ENCODE peak calls at places on chromosomes 3 and 15, in ten cellular contexts. X, P, W, V, S, Z, H, I, Y and O are unnamed samples.

GRCh38 chr3:123602325-123602724 is 17.5 kb upstream of the HACD2 start:
- DNase-seq in X (no peak), P (peak; percentile 94), W (no peak), V (peak; percentile 94), S (peak; percentile 87), Z (no peak), H (no peak), I (no peak), Y (peak; percentile 91), O (no peak)

GRCh38 chr3:63390831-63391230 is 112.7 kb downstream of the SYNPR start:
- DNase-seq in X (no peak), P (no peak), W (no peak), V (peak; percentile 63), S (no peak), Z (no peak), H (no peak), I (no peak), Y (no peak), O (no peak)

GRCh38 chr15:91128028-91128427 is 28.0 kb downstream of the SV2B start:
- DNase-seq in X (no peak), P (no peak), W (no peak), V (peak; percentile 1), S (no peak), Z (no peak), H (no peak), I (no peak), Y (no peak), O (no peak)

GRCh38 chr3:19506171-19506570 is 357.9 kb downstream of the KCNH8 start:
- DNase-seq in X (no peak), P (no peak), W (no peak), V (no peak), S (no peak), Z (no peak), H (no peak), I (no peak), Y (no peak), O (no peak)

GRCh38 chr15:31461375-31461774 is 134.7 kb downstream of the KLF13 start:
- DNase-seq in X (no peak), P (no peak), W (no peak), V (no peak), S (no peak), Z (no peak), H (no peak), I (no peak), Y (no peak), O (no peak)

GRCh38 chr3:58000306-58000705 is 7.9 kb upstream of the FLNB start:
- DNase-seq in X (no peak), P (no peak), W (no peak), V (no peak), S (no peak), Z (no peak), H (no peak), I (no peak), Y (no peak), O (no peak)

GRCh38 chr3:56157693-56158092 is 310.6 kb downstream of the ERC2 start:
- DNase-seq in X (no peak), P (no peak), W (no peak), V (peak; percentile 18), S (peak; percentile 8), Z (no peak), H (peak; percentile 15), I (no peak), Y (no peak), O (no peak)

GRCh38 chr15:31934821-31935220 is 95.5 kb upstream of the CHRNA7 start:
- DNase-seq in X (no peak), P (no peak), W (no peak), V (no peak), S (no peak), Z (no peak), H (no peak), I (no peak), Y (no peak), O (no peak)

GRCh38 chr15:51600114-51600513 is 22.5 kb downstream of the DMXL2 start:
- DNase-seq in X (no peak), P (peak; percentile 43), W (no peak), V (peak; percentile 57), S (no peak), Z (no peak), H (no peak), I (no peak), Y (no peak), O (no peak)

DNA sequence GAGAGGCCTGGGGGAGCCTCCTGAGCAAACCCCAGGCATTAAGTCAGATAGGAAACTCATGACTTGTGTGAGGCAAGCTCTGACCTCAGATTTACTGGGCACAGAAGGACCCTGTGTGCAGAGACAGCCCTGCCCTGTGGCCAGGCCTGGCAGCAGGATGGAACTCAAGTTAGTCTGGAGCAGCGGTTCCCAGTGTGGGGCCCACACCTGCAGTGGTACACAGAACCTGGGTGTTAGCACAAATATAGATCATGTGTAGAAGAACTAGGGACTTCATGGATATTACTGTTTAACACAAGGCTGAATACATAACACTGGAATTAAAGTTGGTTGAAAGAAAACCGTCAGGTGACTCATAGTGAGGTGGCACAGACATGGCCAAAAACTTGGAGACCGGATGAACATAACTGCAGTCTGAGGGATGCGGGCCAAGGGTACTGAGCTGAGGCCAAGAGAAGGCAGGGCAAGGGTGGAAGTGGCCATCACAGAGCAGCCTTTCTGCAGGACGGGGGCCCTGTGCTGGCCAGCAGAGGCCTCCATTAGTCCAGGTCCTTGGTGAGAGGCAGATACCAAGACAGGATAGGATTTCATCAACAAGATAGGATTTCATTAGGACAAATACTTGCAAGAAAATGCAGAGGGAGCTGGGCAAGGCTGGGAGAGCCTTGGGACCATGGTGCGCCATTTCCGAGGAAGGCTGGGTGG is 40.9 kb downstream of the IRAK2 start:
- DNase-seq in X (no peak), P (peak; percentile 95), W (no peak), V (peak; percentile 97), S (peak; percentile 85), Z (no peak), H (no peak), I (no peak), Y (peak; percentile 74), O (no peak)
- TF ChIP-seq CTCF in X (no peak), P (peak; percentile 23), W (no peak), V (no peak), S (no peak), Z (no peak), H (no peak), I (no peak), Y (no peak), O (no peak)

DNA sequence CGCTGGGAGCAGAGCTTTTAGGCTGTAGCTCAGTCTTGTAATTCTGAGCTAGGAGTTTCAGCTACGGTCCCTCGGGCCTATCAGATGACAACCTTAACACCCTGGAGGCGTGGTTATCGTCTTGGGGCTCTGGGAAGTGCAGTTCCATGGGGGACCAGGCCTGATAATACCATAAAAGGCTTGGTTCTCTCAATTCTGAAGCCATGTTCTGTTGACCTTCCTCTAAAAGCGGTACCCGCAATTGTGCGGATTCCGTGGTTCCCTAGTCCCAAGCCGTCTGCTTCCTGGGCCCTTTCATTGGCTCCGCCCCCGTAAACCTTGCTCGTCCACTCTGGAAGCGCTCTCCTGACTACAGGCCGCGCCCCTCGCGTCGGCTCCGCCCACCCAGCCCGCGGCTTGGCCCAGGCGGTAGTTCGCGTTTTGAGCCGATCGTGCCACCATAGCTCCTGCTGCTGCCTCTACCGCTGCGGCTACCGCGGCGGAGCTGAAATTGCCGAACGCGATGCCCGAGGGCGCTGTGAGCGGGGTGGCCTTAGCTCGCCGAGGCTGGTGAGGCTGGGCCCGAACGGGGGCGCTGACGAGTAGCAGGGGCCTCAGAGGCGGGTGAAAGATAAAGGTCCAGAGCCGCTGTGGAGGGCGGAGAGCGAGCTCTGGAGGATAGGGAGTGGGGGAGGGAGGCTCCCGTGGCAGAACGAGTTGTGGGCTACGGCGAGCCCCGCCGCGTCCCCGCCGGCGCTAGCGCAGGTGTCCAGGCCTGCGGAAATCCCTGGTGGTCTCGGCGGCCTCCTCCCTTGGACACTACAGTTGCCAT is at the start of gene MAPKBP1:
- DNase-seq in X (peak; percentile 97), P (peak; percentile 98), W (peak; percentile 95), V (peak; percentile 97), S (peak; percentile 98), Z (peak; percentile 97), H (peak; percentile 93), I (peak; percentile 100), Y (peak; percentile 95), O (peak; percentile 93)
- TF ChIP-seq CTCF in X (peak; percentile 94), P (peak; percentile 97), W (peak; percentile 67), V (peak; percentile 54), S (peak; percentile 63), Z (peak; percentile 99), H (peak; percentile 75), I (peak; percentile 67), Y (peak; percentile 78), O (peak; percentile 97)

GRCh38 chr15:74616996-74617395 is 1.4 kb downstream of the CLK3 start:
- DNase-seq in X (no peak), P (no peak), W (no peak), V (no peak), S (no peak), Z (no peak), H (no peak), I (no peak), Y (no peak), O (no peak)

GRCh38 chr15:74613953-74614743 is 1.5 kb upstream of the CLK3 start:
- DNase-seq in X (no peak), P (no peak), W (peak; percentile 57), V (no peak), S (no peak), Z (no peak), H (no peak), I (peak; percentile 84), Y (no peak), O (no peak)

GRCh38 chr15:74614744-74615312 is 808 bp upstream of the CLK3 start:
- DNase-seq in X (peak; percentile 99), P (peak; percentile 62), W (peak; percentile 39), V (peak; percentile 54), S (peak; percentile 67), Z (peak; percentile 94), H (peak; percentile 65), I (peak; percentile 66), Y (no peak), O (peak; percentile 98)

GRCh38 chr15:74615313-74616019 is at the start of gene CLK3:
- DNase-seq in X (peak; percentile 99), P (peak; percentile 89), W (peak; percentile 96), V (peak; percentile 85), S (peak; percentile 92), Z (peak; percentile 94), H (peak; percentile 91), I (peak; percentile 98), Y (peak; percentile 64), O (peak; percentile 100)

GRCh38 chr15:74616020-74616939 is 644 bp downstream of the CLK3 start:
- DNase-seq in X (peak; percentile 60), P (peak; percentile 63), W (no peak), V (peak; percentile 63), S (peak; percentile 69), Z (peak; percentile 58), H (peak; percentile 57), I (peak; percentile 48), Y (no peak), O (peak; percentile 53)
- TF ChIP-seq CTCF in X (no peak), P (no peak), W (no peak), V (no peak), S (no peak), Z (no peak), H (no peak), I (no peak), Y (no peak), O (no peak)

DNA sequence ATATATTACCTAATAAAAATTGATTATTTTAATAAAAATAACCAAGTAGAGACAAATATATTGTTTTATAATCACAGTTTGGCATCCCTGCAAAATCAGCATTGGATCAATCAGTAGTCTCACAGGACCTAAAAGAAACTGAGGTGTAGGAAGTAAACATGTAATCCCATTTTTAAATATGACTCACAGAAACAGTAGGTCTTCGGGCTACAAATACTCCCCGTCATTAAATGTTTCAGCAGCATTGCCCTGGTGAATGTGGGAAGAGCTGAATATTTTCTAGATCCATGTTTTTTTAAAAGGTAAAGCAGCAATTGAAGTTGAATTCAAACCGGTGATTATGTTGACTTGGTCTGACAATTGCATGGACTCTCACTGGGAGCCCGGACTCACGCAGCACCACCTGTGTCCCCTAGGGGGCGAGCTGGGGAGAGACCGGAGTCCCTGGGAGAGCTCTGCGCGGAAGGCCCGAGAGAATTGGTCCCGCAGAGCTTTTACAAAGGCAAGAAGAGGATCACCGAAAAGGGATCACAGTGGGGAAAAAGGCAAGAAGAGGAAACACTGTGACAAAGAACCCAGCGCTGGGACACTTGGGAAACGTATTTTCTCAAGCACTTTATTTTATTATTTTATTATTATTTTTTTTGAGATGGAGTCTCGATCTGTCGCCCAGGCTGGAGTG is 17.2 kb upstream of the USP3 start:
- DNase-seq in X (peak; percentile 78), P (peak; percentile 61), W (peak; percentile 96), V (peak; percentile 73), S (peak; percentile 81), Z (peak; percentile 89), H (peak; percentile 81), I (peak; percentile 93), Y (no peak), O (peak; percentile 69)
- TF ChIP-seq CTCF in X (peak; percentile 79), P (peak; percentile 77), W (peak; percentile 90), V (peak; percentile 96), S (peak; percentile 98), Z (peak; percentile 91), H (peak; percentile 91), I (peak; percentile 88), Y (peak; percentile 98), O (peak; percentile 84)